ENCODE peak calls at places on chromosomes 12 and 14, in nine cellular contexts. W is stimulated activated CD4-positive, alpha-beta T cell treated with anti-CD3 and anti-CD28 coated beads, Interleukin-1b, Interleukin-23, amount 100 ng/mL, for 48 hours; R is testis; I is cardiac fibroblast; B is hypothalamus; S is tibial nerve; E is HCT116; M is AG09319; Z is activated CD8-positive, alpha-beta T cell treated with anti-CD3 and anti-CD28 coated beads, Interleukin-2, amount 10 ng/mL, durations not matched to agents 7 days and 5 days. H is an unnamed sample.

GRCh38 chr14:23079716-23080115 is 15.2 kb downstream of the ACIN1 start:
- DNase-seq in W (no peak), R (no peak), I (peak), B (no peak), S (no peak), E (no peak), M (no peak), Z (no peak), H (no peak)

GRCh38 chr14:50044040-50044651 is 72.2 kb downstream of the VCPKMT start:
- DNase-seq in W (no peak), R (no peak), I (peak), B (no peak), S (no peak), E (no peak), M (no peak), Z (peak), H (no peak)

GRCh38 chr12:77916276-77916675 is 85.6 kb downstream of the NAV3 start:
- DNase-seq in W (no peak), R (no peak), I (no peak), B (no peak), S (no peak), E (no peak), M (no peak), Z (no peak), H (no peak)

GRCh38 chr12:113456761-113457160 is 14.9 kb downstream of the LHX5 start:
- DNase-seq in W (no peak), R (no peak), I (no peak), B (no peak), S (no peak), E (no peak), M (no peak), Z (no peak), H (no peak)

GRCh38 chr12:89695830-89696229 is 12.8 kb downstream of the ATP2B1 start:
- DNase-seq in W (no peak), R (no peak), I (no peak), B (no peak), S (no peak), E (no peak), M (no peak), Z (no peak), H (no peak)

GRCh38 chr12:48017496-48017895 is 13.2 kb upstream of the COL2A1 start:
- DNase-seq in W (no peak), R (no peak), I (no peak), B (no peak), S (no peak), E (no peak), M (no peak), Z (no peak), H (no peak)

GRCh38 chr12:19573866-19574265 is 134.6 kb downstream of the AEBP2 start:
- DNase-seq in W (no peak), R (no peak), I (no peak), B (no peak), S (no peak), E (no peak), M (no peak), Z (no peak), H (no peak)

GRCh38 chr12:57845478-57846284 is 848 bp downstream of the CTDSP2 start:
- DNase-seq in W (peak), R (peak), I (peak), B (peak), S (peak), E (no peak), M (no peak), Z (peak), H (peak)

GRCh38 chr12:33438890-33439586 is 581 bp downstream of the SYT10 start:
- DNase-seq in W (no peak), R (peak), I (peak), B (no peak), S (no peak), E (no peak), M (no peak), Z (no peak), H (no peak)

GRCh38 chr12:120586216-120586615 is 5.0 kb upstream of the POP5 start:
- DNase-seq in W (no peak), R (no peak), I (no peak), B (no peak), S (no peak), E (no peak), M (no peak), Z (no peak), H (no peak)

GRCh38 chr12:88854260-88854659 is 274.0 kb upstream of the KITLG start:
- DNase-seq in W (no peak), R (no peak), I (peak), B (no peak), S (no peak), E (peak), M (peak), Z (no peak), H (peak)

GRCh38 chr12:12612403-12612802 is 727 bp downstream of the CREBL2 start:
- DNase-seq in W (no peak), R (no peak), I (peak), B (no peak), S (no peak), E (no peak), M (no peak), Z (peak), H (peak)

GRCh38 chr14:94391284-94391914 is 3.0 kb upstream of the SERPINA1 start:
- DNase-seq in W (no peak), R (no peak), I (no peak), B (no peak), S (no peak), E (no peak), M (no peak), Z (no peak), H (no peak)

GRCh38 chr14:103330536-103330935 is 3.5 kb upstream of the EIF5 start:
- DNase-seq in W (no peak), R (no peak), I (no peak), B (no peak), S (no peak), E (no peak), M (no peak), Z (no peak), H (no peak)

GRCh38 chr12:25421651-25422150 is 131.4 kb downstream of the LMNTD1 start:
- DNase-seq in W (no peak), R (no peak), I (no peak), B (no peak), S (no peak), E (no peak), M (no peak), Z (no peak), H (no peak)

GRCh38 chr14:22850944-22851790 is 14.8 kb downstream of the MMP14 start:
- DNase-seq in W (peak), R (peak), I (peak), B (peak), S (peak), E (no peak), M (peak), Z (peak), H (peak)